ENCODE peak calls at places on chromosomes 5 and 9, in ten cellular contexts. O is CD8-positive, alpha-beta memory T cell; G is transverse colon; W is mesendoderm; T is PC-3; Z is IMR-90; X is uterus; I is fibroblast of lung; H is astrocyte of the spinal cord; E is BE2C. D is an unnamed sample.
A peak's percentile ranks its signal among the peaks of the same experiment; 100 is the strongest.

GRCh38 chr5:74865799-74866652 is at the start of gene FAM169A:
- DNase-seq in O (peak; percentile 66), G (peak; percentile 51), W (peak; percentile 74), T (peak; percentile 54), Z (peak; percentile 4), X (no peak), I (peak; percentile 52), H (peak; percentile 19), E (peak; percentile 62), D (peak; percentile 6)

GRCh38 chr5:174344335-174344734 is 298.8 kb downstream of the NSG2 start:
- DNase-seq in O (no peak), G (no peak), W (peak; percentile 52), T (no peak), Z (no peak), X (no peak), I (no peak), H (no peak), E (no peak), D (no peak)

GRCh38 chr9:75712690-75713089 is 177.8 kb upstream of the PCSK5 start:
- DNase-seq in O (no peak), G (no peak), W (no peak), T (no peak), Z (no peak), X (no peak), I (peak; percentile 34), H (peak; percentile 19), E (no peak), D (no peak)

GRCh38 chr9:92671323-92671722 is 1.4 kb upstream of the IPPK start:
- DNase-seq in O (no peak), G (no peak), W (peak; percentile 68), T (peak; percentile 81), Z (peak; percentile 81), X (peak; percentile 51), I (peak; percentile 84), H (peak; percentile 68), E (peak; percentile 69), D (peak; percentile 95)

GRCh38 chr9:11966804-11967203 is 726.4 kb upstream of the TYRP1 start:
- DNase-seq in O (no peak), G (no peak), W (no peak), T (no peak), Z (no peak), X (no peak), I (no peak), H (no peak), E (no peak), D (no peak)

GRCh38 chr9:129385615-129385934 is 207.5 kb upstream of the IER5L start:
- DNase-seq in O (no peak), G (no peak), W (no peak), T (no peak), Z (no peak), X (peak; percentile 4), I (no peak), H (no peak), E (no peak), D (no peak)

GRCh38 chr9:98318041-98318790 is 62.8 kb upstream of the TBC1D2 start:
- DNase-seq in O (no peak), G (no peak), W (no peak), T (no peak), Z (no peak), X (no peak), I (no peak), H (no peak), E (no peak), D (no peak)

GRCh38 chr9:37028425-37029031 is 5.5 kb downstream of the PAX5 start:
- DNase-seq in O (no peak), G (no peak), W (peak; percentile 11), T (no peak), Z (no peak), X (no peak), I (no peak), H (no peak), E (no peak), D (no peak)

GRCh38 chr9:76459691-76460635 is 981 bp downstream of the GCNT1 start:
- DNase-seq in O (no peak), G (peak; percentile 59), W (peak; percentile 93), T (peak; percentile 43), Z (peak; percentile 62), X (peak; percentile 35), I (peak; percentile 74), H (peak; percentile 72), E (peak; percentile 34), D (peak; percentile 79)

GRCh38 chr5:126354012-126354856 is 69.0 kb upstream of the GRAMD2B start:
- DNase-seq in O (no peak), G (no peak), W (peak; percentile 47), T (peak; percentile 93), Z (peak; percentile 98), X (no peak), I (peak; percentile 99), H (peak; percentile 97), E (no peak), D (peak; percentile 96)

GRCh38 chr5:126351138-126351537 is 72.1 kb upstream of the GRAMD2B start:
- DNase-seq in O (no peak), G (no peak), W (no peak), T (peak; percentile 85), Z (peak; percentile 84), X (no peak), I (peak; percentile 80), H (peak; percentile 52), E (no peak), D (peak; percentile 73)

GRCh38 chr5:126348855-126349635 is 74.2 kb upstream of the GRAMD2B start:
- DNase-seq in O (no peak), G (no peak), W (peak; percentile 27), T (no peak), Z (peak; percentile 54), X (no peak), I (peak; percentile 42), H (no peak), E (no peak), D (peak; percentile 57)
- H3K4me3 ChIP-seq in O (no peak overlapping the region), G (no peak overlapping the region), W (no peak overlapping the region), T (no peak overlapping the region), Z (no peak overlapping the region), X (no peak overlapping the region), I (no peak overlapping the region), H (no peak overlapping the region), E (no peak overlapping the region), D (no peak overlapping the region)

DNA sequence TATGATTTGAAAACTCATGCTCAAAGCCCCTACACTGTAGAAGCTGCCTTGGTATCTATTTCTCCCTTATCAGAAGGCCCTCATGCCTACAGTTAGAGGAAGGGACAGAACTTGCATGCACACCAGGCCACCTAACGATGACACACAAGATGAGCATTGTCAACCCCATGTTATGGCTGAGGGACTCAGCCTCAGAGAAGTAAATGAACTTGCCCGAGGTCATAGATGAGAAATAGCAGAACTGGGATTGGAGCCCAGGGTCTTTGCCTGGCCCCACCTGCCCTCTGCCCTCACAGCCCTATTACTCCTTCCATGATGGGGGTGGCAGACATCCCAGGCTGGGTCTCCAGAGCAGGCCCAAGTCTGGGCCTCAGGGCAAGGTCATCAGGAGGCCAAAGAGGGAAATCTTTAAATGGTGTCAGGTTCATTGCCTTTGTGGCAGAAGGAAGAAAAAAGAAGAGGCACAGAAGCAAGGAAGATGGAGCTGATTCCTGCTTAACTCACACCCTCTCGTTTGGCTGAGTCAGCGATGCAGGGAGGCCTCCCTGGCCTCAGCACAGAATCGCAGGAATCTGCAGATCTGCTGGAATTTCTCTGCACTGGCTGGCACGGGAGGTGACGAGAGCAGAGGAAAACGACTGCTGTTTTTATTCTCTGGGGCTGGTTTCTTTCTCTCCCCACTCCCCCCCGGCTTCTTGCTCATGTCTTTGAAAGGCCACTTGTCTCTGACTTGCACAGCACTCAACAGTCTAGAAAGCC is 20.6 kb upstream of the CRB2 start:
- DNase-seq in O (no peak), G (no peak), W (peak; percentile 86), T (no peak), Z (peak; percentile 63), X (no peak), I (peak; percentile 82), H (peak; percentile 62), E (no peak), D (peak; percentile 29)
- H3K4me3 ChIP-seq in O (no peak overlapping the region), G (no peak overlapping the region), W (no peak overlapping the region), T (no peak overlapping the region), Z (no peak overlapping the region), X (no peak overlapping the region), I (no peak overlapping the region), H (no peak overlapping the region), E (no peak overlapping the region), D (no peak overlapping the region)

GRCh38 chr9:133163559-133164208 is at the start of gene GBGT1:
- DNase-seq in O (peak; percentile 56), G (peak; percentile 72), W (peak; percentile 58), T (no peak), Z (no peak), X (peak; percentile 80), I (peak; percentile 25), H (peak; percentile 11), E (peak; percentile 84), D (peak; percentile 35)

GRCh38 chr9:133161542-133161950 is 2.2 kb downstream of the GBGT1 start:
- DNase-seq in O (peak; percentile 22), G (no peak), W (no peak), T (no peak), Z (no peak), X (no peak), I (no peak), H (no peak), E (no peak), D (no peak)

GRCh38 chr9:133164209-133164590 is 486 bp upstream of the GBGT1 start:
- DNase-seq in O (no peak), G (no peak), W (no peak), T (no peak), Z (no peak), X (no peak), I (no peak), H (no peak), E (no peak), D (no peak)

GRCh38 chr9:133160742-133161541 is 2.8 kb downstream of the GBGT1 start:
- DNase-seq in O (peak; percentile 66), G (peak; percentile 76), W (peak; percentile 70), T (peak; percentile 59), Z (peak; percentile 61), X (peak; percentile 60), I (peak; percentile 48), H (peak; percentile 57), E (peak; percentile 62), D (peak; percentile 85)

DNA sequence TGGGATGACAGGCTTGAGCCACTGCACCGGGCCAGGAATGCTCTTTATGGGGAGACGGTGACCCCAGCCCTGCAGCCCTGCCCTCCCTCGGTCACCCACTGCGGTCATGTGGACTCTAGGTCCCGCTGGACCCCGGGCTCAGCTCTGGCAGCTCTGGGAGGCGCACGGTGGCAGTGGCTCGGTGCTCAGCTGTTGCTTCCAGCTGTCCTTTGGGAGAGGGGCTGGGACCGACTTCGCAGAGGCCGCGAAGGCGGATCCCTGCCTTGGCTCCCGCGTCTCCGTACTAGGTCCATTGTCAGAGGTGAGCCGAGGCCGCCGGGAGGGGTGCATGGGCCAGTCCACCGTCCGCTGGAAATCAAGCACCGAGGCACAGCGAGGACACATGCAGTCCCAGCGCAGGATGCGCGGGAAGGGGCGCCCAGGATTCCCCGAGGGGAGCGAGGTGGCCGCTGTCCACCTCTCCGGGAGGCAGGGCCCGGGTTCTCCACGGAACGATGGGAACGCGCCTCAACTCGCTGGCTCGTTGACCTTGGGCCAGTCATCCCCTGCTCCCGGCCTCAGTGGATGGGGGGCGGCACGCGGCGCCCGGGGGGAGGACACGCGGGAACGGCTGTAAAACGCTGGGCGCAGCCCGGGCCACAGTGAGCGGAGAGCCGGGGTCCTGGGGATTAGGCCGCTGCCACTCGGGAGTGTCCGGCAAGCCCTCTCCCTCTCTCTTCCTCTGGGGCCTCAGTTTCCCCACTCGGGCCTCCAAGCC is 734 bp downstream of the GBGT1 start:
- DNase-seq in O (peak; percentile 39), G (no peak), W (no peak), T (no peak), Z (no peak), X (no peak), I (no peak), H (no peak), E (no peak), D (no peak)
- H3K4me3 ChIP-seq in O (peak overlapping the region; percentile 43), G (peak overlapping the region; percentile 57), W (peak overlapping the region; percentile 56), T (no peak overlapping the region), Z (peak overlapping the region; percentile 59), X (peak overlapping the region; percentile 61), I (peak overlapping the region; percentile 31), H (peak overlapping the region; percentile 49), E (peak overlapping the region; percentile 58), D (peak overlapping the region; percentile 60)

GRCh38 chr9:131404987-131405386 is 11.1 kb downstream of the PRRC2B start:
- DNase-seq in O (no peak), G (no peak), W (no peak), T (no peak), Z (no peak), X (no peak), I (peak; percentile 21), H (no peak), E (no peak), D (no peak)
- H3K4me3 ChIP-seq in O (peak overlapping the region; percentile 33), G (no peak overlapping the region), W (no peak overlapping the region), T (no peak overlapping the region), Z (no peak overlapping the region), X (no peak overlapping the region), I (no peak overlapping the region), H (no peak overlapping the region), E (no peak overlapping the region), D (no peak overlapping the region)